ENCODE peak calls at places on chromosomes 1 and 21, in five cellular contexts. One of them, this sample, is unnamed.

GRCh38 chr21:41924355-41924754 is 29.5 kb downstream of the C2CD2 start:
- DNase-seq in transverse colon: no peak
- DNase-seq in A549: no peak
- DNase-seq in adrenal gland: no peak
- DNase-seq in endothelial cell of umbilical vein: no peak
- DNase-seq in this sample: no peak

GRCh38 chr1:89839516-89839915 is 18.7 kb downstream of the LRRC8D start:
- DNase-seq in transverse colon: no peak
- DNase-seq in A549: no peak
- DNase-seq in adrenal gland: no peak
- DNase-seq in endothelial cell of umbilical vein: no peak
- DNase-seq in this sample: no peak

GRCh38 chr21:44013380-44014088 is 1.4 kb downstream of the TRAPPC10 start:
- DNase-seq in transverse colon: peak; percentile 23
- DNase-seq in A549: no peak
- DNase-seq in adrenal gland: no peak
- DNase-seq in endothelial cell of umbilical vein: peak; percentile 37
- DNase-seq in this sample: no peak

GRCh38 chr1:91872560-91873081 is 13.3 kb downstream of the TGFBR3 start:
- DNase-seq in transverse colon: no peak
- DNase-seq in A549: no peak
- DNase-seq in adrenal gland: no peak
- DNase-seq in endothelial cell of umbilical vein: no peak
- DNase-seq in this sample: no peak

GRCh38 chr1:33466159-33466558 is 6.3 kb upstream of the ZSCAN20 start:
- DNase-seq in transverse colon: peak; percentile 31
- DNase-seq in A549: no peak
- DNase-seq in adrenal gland: peak; percentile 50
- DNase-seq in endothelial cell of umbilical vein: no peak
- DNase-seq in this sample: no peak

GRCh38 chr1:75855010-75855409 is 58.3 kb downstream of the MSH4 start:
- DNase-seq in transverse colon: no peak
- DNase-seq in A549: peak; percentile 1
- DNase-seq in adrenal gland: no peak
- DNase-seq in endothelial cell of umbilical vein: no peak
- DNase-seq in this sample: no peak

GRCh38 chr1:200107004-200107470 is 79.5 kb downstream of the NR5A2 start:
- DNase-seq in transverse colon: no peak
- DNase-seq in A549: peak; percentile 10
- DNase-seq in adrenal gland: no peak
- DNase-seq in endothelial cell of umbilical vein: no peak
- DNase-seq in this sample: no peak

GRCh38 chr1:156438278-156438987 is 62.1 kb downstream of the MEF2D start:
- DNase-seq in transverse colon: no peak
- DNase-seq in A549: no peak
- DNase-seq in adrenal gland: no peak
- DNase-seq in endothelial cell of umbilical vein: no peak
- DNase-seq in this sample: no peak

GRCh38 chr1:205949753-205950152 is 6.5 kb upstream of the SLC26A9 start:
- DNase-seq in transverse colon: no peak
- DNase-seq in A549: no peak
- DNase-seq in adrenal gland: no peak
- DNase-seq in endothelial cell of umbilical vein: no peak
- DNase-seq in this sample: no peak

GRCh38 chr1:1020000-1020404 is at the start of gene AGRN:
- DNase-seq in transverse colon: peak; percentile 45
- DNase-seq in A549: no peak
- DNase-seq in adrenal gland: no peak
- DNase-seq in endothelial cell of umbilical vein: no peak
- DNase-seq in this sample: no peak

GRCh38 chr1:72341661-72342060 is 59.3 kb upstream of the NEGR1 start:
- DNase-seq in transverse colon: no peak
- DNase-seq in A549: no peak
- DNase-seq in adrenal gland: no peak
- DNase-seq in endothelial cell of umbilical vein: no peak
- DNase-seq in this sample: no peak

GRCh38 chr1:209607102-209607794 is 23.7 kb downstream of the CAMK1G start:
- DNase-seq in transverse colon: no peak
- DNase-seq in A549: peak; percentile 44
- DNase-seq in adrenal gland: peak; percentile 70
- DNase-seq in endothelial cell of umbilical vein: no peak
- DNase-seq in this sample: peak; percentile 55

GRCh38 chr1:41891403-41891896 is 27.3 kb downstream of the HIVEP3 start:
- DNase-seq in transverse colon: peak; percentile 30
- DNase-seq in A549: no peak
- DNase-seq in adrenal gland: peak; percentile 24
- DNase-seq in endothelial cell of umbilical vein: peak; percentile 62
- DNase-seq in this sample: no peak
- TF ChIP-seq POLR2A in transverse colon: no peak
- TF ChIP-seq POLR2A in A549: no peak
- TF ChIP-seq POLR2A in adrenal gland: no peak
- TF ChIP-seq POLR2A in endothelial cell of umbilical vein: no peak
- TF ChIP-seq POLR2A in this sample: no peak

DNA sequence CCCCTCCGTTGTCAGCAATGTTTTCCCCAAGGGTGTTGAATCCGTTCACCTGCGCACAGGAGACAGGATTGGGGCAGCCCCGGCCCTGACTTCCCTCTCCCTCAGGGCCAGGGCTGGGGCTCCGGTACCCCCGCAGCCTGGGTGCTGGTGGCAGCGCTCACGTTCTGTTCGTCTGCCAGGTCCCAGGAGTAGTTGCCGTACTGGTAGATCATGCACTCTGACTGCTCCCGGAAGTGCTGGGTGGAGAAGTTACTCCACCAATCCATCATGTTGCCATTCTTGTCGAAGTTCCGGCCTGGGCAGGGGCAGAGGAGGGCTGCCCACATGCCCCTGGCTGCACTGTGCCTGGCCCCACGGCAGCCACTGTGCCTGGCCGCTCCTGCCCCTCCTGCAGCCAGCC is 6.1 kb downstream of the PRXL2B start:
- DNase-seq in transverse colon: peak; percentile 67
- DNase-seq in A549: no peak
- DNase-seq in adrenal gland: no peak
- DNase-seq in endothelial cell of umbilical vein: no peak
- DNase-seq in this sample: no peak
- TF ChIP-seq POLR2A in transverse colon: peak; percentile 53
- TF ChIP-seq POLR2A in A549: no peak
- TF ChIP-seq POLR2A in adrenal gland: no peak
- TF ChIP-seq POLR2A in endothelial cell of umbilical vein: no peak
- TF ChIP-seq POLR2A in this sample: no peak

DNA sequence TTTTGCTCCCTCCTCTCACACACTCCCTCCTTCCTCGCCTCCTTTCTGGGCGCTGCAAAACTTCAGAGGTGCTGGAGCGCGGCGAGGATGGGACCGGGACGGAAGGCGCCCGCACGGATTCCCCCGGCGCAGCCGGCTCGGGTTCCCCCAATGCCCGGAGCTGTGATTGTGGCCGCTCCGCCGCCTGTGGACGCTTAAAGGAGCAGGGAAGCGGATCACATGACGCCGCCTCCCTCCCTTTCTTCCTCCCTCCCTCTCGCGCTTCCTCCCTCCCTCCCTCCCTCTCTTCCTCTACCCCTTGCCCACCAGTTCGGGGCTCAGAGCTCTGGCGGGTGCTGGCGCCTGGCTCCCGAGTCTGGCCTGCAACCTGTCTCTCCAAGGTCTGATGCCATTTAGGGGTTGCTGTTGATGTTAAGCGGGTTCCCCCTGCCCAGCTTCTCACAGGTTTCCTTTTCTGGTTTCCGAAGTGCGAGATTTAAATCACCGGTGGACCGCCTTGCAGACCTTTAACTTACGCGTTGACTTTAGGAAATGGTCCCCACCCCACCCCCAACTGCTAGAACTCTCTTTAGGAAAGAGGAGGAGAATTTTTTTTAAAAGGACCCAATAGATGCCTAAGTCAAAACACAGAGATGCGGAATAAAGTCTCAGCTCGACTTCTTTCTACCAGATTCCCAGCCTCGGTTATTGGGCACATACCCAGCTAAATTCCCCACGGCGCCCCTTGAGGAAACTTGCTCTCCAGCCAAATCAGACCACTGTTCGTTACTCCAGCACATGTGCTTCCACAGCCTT is at the start of gene WLS:
- DNase-seq in transverse colon: peak; percentile 81
- DNase-seq in A549: peak; percentile 28
- DNase-seq in adrenal gland: peak; percentile 79
- DNase-seq in endothelial cell of umbilical vein: peak; percentile 80
- DNase-seq in this sample: peak; percentile 64
- TF ChIP-seq POLR2A in transverse colon: peak; percentile 86
- TF ChIP-seq POLR2A in A549: no peak
- TF ChIP-seq POLR2A in adrenal gland: peak; percentile 90
- TF ChIP-seq POLR2A in endothelial cell of umbilical vein: peak; percentile 98
- TF ChIP-seq POLR2A in this sample: peak; percentile 66

DNA sequence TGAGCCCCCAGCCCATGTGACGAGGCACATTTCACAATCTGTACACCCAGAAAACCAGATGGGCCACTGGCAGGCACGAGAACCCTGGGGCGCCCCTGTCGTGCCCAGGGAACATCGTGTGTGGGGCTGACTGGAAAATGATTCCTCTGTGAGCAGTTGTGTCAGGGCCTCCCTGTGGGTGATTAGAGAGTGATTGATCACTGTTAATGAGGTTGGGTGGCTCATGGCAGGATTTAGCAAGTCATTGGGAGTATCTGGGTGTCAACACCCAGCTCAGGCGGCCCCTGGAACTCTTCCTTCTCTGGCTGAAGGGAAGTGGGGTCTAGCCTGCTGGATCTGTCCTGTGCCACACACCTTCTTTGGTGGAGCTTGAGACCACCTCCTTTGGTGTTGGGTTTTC is 5.7 kb downstream of the GRHL3 start:
- DNase-seq in transverse colon: no peak
- DNase-seq in A549: no peak
- DNase-seq in adrenal gland: no peak
- DNase-seq in endothelial cell of umbilical vein: no peak
- DNase-seq in this sample: no peak
- TF ChIP-seq POLR2A in transverse colon: no peak
- TF ChIP-seq POLR2A in A549: no peak
- TF ChIP-seq POLR2A in adrenal gland: no peak
- TF ChIP-seq POLR2A in endothelial cell of umbilical vein: no peak
- TF ChIP-seq POLR2A in this sample: no peak

GRCh38 chr1:94540440-94541174 is 952 bp downstream of the F3 start:
- DNase-seq in transverse colon: no peak
- DNase-seq in A549: no peak
- DNase-seq in adrenal gland: no peak
- DNase-seq in endothelial cell of umbilical vein: no peak
- DNase-seq in this sample: no peak

GRCh38 chr1:94543893-94544635 is 2.5 kb upstream of the F3 start:
- DNase-seq in transverse colon: no peak
- DNase-seq in A549: no peak
- DNase-seq in adrenal gland: no peak
- DNase-seq in endothelial cell of umbilical vein: no peak
- DNase-seq in this sample: no peak

GRCh38 chr1:94541175-94542087 is at the start of gene F3:
- DNase-seq in transverse colon: peak; percentile 95
- DNase-seq in A549: peak; percentile 78
- DNase-seq in adrenal gland: peak; percentile 93
- DNase-seq in endothelial cell of umbilical vein: peak; percentile 87
- DNase-seq in this sample: peak; percentile 77

GRCh38 chr1:94543003-94543402 is 1.4 kb upstream of the F3 start:
- DNase-seq in transverse colon: no peak
- DNase-seq in A549: no peak
- DNase-seq in adrenal gland: peak; percentile 43
- DNase-seq in endothelial cell of umbilical vein: peak; percentile 10
- DNase-seq in this sample: no peak

DNA sequence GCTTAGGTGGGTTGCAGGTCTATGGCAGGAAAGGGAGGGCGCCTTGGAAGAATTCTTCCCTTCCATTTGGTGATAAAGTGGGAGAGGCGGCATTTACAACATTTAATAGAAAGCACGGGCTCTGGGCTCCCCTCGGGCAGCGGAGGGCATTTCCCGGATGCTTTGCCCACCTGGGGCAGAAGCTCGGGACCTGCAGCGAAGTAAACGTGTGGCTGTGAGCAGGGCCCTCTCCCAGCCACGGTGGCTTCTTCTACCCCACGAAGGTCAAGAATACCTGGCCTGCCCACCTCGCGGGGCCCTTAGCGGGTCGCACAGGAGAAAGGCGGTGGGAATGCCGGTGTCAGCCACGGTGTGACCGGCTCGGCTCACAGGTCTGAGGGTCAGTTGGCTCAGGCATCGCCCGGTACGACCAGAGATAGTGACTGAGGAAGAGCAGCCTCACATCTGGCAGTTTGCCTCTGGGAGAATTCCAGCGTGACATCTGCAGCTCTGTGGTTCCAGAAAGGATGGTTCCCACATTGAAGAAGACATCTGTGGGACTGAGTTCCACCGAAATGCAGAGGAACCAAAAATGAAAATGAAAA is 621 bp upstream of the F3 start:
- DNase-seq in transverse colon: peak; percentile 55
- DNase-seq in A549: no peak
- DNase-seq in adrenal gland: peak; percentile 55
- DNase-seq in endothelial cell of umbilical vein: peak; percentile 8
- DNase-seq in this sample: no peak
- TF ChIP-seq POLR2A in transverse colon: no peak
- TF ChIP-seq POLR2A in A549: no peak
- TF ChIP-seq POLR2A in adrenal gland: no peak
- TF ChIP-seq POLR2A in endothelial cell of umbilical vein: no peak
- TF ChIP-seq POLR2A in this sample: no peak